ENCODE peak calls at places on chromosomes 1 and 21, in four cellular contexts. D, V, A and U are unnamed samples.

GRCh38 chr1:221886311-221887090 is 144.6 kb upstream of the DUSP10 start:
- DNase-seq in D (no peak), V (no peak), A (no peak), U (peak)

GRCh38 chr1:26544156-26544555 is 14.6 kb downstream of the RPS6KA1 start:
- DNase-seq in D (no peak), V (no peak), A (no peak), U (no peak)

GRCh38 chr1:236947794-236948193 is 56.4 kb downstream of the MT1HL1 start:
- DNase-seq in D (no peak), V (no peak), A (no peak), U (no peak)

GRCh38 chr1:206048582-206048981 is 4.4 kb upstream of the RHEX start:
- DNase-seq in D (no peak), V (no peak), A (no peak), U (no peak)

GRCh38 chr1:1671365-1672119 is 12.7 kb upstream of the CDK11B start:
- DNase-seq in D (no peak), V (no peak), A (no peak), U (no peak)

GRCh38 chr1:10386761-10387482 is 11.9 kb upstream of the PGD start:
- DNase-seq in D (no peak), V (no peak), A (no peak), U (no peak)

GRCh38 chr1:244212792-244213475 is 161.9 kb downstream of the ZBTB18 start:
- DNase-seq in D (no peak), V (no peak), A (no peak), U (no peak)

GRCh38 chr1:7459915-7460314 is 311.2 kb upstream of the VAMP3 start:
- DNase-seq in D (no peak), V (no peak), A (no peak), U (no peak)

GRCh38 chr1:215971793-215972441 is 404.8 kb downstream of the KCTD3 start:
- DNase-seq in D (no peak), V (no peak), A (no peak), U (no peak)

GRCh38 chr21:39705849-39706248 is 39.1 kb upstream of the IGSF5 start:
- DNase-seq in D (no peak), V (no peak), A (no peak), U (no peak)
- TF ChIP-seq CTCF in D (no peak), V (no peak), A (no peak), U (no peak)

GRCh38 chr1:97186381-97186780 is 464.8 kb downstream of the PTBP2 start:
- DNase-seq in D (no peak), V (peak), A (no peak), U (peak)
- TF ChIP-seq CTCF in D (no peak), V (peak), A (no peak), U (no peak)

GRCh38 chr1:111990878-111991760 is 1.7 kb upstream of the KCND3 start:
- DNase-seq in D (no peak), V (no peak), A (peak), U (peak)
- TF ChIP-seq CTCF in D (no peak), V (peak), A (no peak), U (peak)

DNA sequence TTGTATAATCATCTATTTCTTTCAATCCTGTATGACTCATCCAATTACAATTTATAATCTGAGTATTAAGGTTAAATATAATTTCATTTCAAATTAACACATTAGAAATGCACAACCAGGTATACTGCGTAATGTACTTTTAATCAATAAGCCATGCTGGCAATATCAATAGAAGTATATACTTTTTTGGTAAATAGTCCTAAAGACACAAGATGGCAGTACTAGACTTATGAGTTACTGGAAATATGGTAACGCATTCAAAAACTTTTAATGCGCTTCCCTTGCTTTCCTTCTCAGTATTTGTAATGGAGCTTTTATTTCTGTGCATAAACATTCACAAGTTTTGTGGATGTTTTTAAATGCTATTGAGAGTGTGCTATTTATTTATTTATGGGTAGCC is 1162.0 kb upstream of the TMPRSS15 start:
- DNase-seq in D (no peak), V (no peak), A (no peak), U (no peak)
- TF ChIP-seq CTCF in D (no peak), V (no peak), A (no peak), U (no peak)

GRCh38 chr1:219317762-219318353 is 144.2 kb downstream of the LYPLAL1 start:
- DNase-seq in D (no peak), V (no peak), A (no peak), U (peak)
- TF ChIP-seq CTCF in D (no peak), V (peak), A (no peak), U (no peak)

GRCh38 chr1:17572264-17572985 is 32.9 kb downstream of the ARHGEF10L start:
- DNase-seq in D (no peak), V (no peak), A (no peak), U (no peak)

GRCh38 chr1:17577907-17578297 is 38.4 kb downstream of the ARHGEF10L start:
- DNase-seq in D (no peak), V (no peak), A (no peak), U (no peak)

GRCh38 chr1:17575786-17576584 is 36.5 kb downstream of the ARHGEF10L start:
- DNase-seq in D (no peak), V (no peak), A (no peak), U (no peak)

GRCh38 chr1:17573518-17574041 is 34.1 kb downstream of the ARHGEF10L start:
- DNase-seq in D (no peak), V (no peak), A (no peak), U (no peak)

DNA sequence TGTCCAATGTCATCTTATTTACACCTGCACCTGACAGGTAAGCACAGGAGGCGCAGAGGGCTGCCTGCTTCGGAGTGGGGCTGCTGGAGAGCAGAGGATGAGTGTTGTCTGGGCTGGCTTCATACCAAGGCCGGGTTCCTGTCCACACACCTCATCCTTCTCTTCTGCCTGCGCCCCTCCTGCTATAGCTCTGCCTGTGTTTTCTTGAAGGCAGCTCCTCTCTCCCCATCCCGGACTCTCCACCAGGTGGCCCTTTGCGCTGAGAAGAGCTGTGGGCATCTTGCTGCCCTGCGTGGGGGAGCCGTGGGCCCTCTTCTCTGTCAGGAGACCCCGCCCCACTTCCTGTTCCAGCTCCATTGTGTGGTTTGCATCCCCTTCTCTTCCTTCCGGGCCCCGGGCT is 35.0 kb downstream of the ARHGEF10L start:
- DNase-seq in D (no peak), V (no peak), A (no peak), U (no peak)
- TF ChIP-seq CTCF in D (no peak), V (peak), A (no peak), U (no peak)

DNA sequence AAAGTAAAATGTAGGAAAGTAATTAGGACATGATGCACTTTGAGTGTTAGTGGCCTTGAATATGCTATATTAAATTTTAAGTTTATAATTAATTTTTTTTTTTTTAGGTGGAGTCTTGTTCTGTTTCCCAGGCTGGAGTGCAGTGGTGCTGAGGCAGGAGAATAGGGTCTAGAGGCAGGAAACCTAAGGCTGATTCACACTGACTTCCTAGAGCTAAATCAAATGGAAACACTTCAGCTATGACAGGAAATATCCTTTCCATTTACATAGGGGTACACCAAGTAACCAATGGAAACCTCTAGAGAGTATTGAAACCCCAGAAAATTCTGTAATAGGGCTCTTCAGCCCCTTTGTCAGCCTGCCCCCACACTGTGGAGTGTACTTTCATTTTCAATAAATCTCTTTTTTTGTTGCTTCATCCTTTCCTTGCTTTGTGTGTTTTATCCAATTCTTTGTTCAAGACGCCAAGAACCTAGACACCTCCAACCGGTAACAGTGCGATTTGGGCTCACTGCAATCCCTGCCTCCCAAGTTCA is 17.9 kb upstream of the THRAP3 start:
- DNase-seq in D (no peak), V (no peak), A (no peak), U (no peak)
- TF ChIP-seq CTCF in D (no peak), V (no peak), A (no peak), U (no peak)

GRCh38 chr1:226550671-226551041 is 2.1 kb downstream of the STUM start:
- DNase-seq in D (no peak), V (no peak), A (no peak), U (no peak)

GRCh38 chr1:226548281-226549093 is at the start of gene STUM:
- DNase-seq in D (peak), V (no peak), A (no peak), U (no peak)

GRCh38 chr1:226549094-226549936 is 751 bp downstream of the STUM start:
- DNase-seq in D (peak), V (no peak), A (no peak), U (no peak)

GRCh38 chr1:226551299-226551698 is 2.7 kb downstream of the STUM start:
- DNase-seq in D (no peak), V (no peak), A (no peak), U (no peak)

DNA sequence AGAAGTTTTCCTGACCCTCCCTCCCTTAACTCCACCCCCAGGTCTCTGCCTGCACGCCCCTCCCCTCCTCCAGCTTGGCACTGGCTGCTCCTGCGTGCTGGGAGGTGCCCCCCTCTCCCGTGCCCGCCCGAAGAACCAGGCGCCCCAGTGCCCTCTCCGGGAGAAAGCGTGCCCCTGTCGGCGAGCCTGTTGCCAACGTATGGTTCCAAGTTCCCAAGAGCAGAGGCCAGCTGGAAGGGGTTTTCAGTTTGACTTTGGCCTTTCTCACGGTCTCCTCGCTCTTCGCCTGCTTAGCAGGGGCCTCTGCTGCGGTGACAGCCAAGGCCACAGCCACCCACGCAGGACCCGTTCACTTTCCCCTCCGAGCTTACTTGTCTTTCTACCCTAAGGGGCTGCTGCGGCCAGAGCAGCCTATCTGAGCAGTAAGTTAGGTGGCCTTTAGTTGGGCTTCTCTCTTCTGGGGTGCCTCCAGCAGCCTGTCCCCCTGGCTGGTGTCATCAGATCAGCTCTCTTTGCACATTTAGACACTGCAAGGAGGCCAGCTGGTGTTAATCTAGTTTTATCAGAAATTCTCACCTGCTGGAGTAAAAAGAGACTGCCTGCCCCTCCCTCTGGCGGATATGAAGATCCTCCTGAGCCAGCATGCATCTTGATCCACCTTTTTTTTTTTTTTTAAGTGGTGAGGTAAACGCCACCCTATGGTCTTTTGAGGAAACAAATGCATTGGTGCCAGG is 1.5 kb downstream of the STUM start:
- DNase-seq in D (peak), V (no peak), A (peak), U (peak)
- TF ChIP-seq CTCF in D (no peak), V (peak), A (no peak), U (peak)

DNA sequence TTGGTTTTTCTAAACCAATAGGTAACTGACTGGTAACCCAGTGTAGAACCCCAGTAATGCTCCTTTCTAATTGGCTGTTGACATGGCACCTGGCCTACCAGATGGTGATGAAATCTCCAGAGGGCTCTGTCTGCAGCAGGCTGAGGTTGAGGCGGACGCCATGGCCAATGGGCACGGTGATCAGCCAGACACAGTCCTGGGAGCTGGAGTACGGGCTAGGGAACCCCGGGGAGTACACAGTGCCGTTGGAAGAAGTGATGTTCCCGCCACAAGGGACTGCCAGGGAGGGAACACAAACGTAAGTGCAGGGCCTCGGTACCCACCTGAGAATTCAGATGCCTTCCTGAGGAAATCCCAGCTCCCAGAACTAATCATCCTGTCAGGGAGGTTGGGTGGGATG is 129.8 kb downstream of the ZSCAN20 start:
- DNase-seq in D (no peak), V (no peak), A (no peak), U (no peak)
- TF ChIP-seq CTCF in D (no peak), V (no peak), A (no peak), U (no peak)

DNA sequence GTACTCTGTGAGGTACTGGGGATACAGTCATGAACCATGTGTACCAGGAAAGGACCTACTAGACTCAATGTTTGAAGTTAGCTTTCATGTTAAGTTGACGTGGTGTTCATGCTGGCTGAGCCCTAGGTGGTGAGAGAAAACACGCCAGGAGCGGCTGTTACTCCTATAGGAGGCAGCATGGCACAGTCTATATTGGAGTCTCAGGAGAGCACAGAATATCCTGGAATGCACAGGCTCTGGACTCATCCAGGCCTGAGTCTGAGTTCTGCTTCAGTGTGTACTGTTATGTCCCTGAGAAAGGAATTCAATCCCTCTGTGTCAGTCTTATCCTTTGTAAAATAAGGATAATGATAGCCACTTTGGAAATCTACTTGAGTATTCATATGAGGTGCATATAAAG is 41.2 kb downstream of the DPT start:
- DNase-seq in D (no peak), V (no peak), A (no peak), U (peak)
- TF ChIP-seq CTCF in D (no peak), V (peak), A (no peak), U (no peak)